ENCODE peak calls at places on chromosome 3, in five cellular contexts. One of them, this sample, is unnamed.

GRCh38 chr3:32334675-32335074 is 57.0 kb upstream of the CMTM7 start:
- DNase-seq in AG09309: no peak
- DNase-seq in T-helper 17 cell: no peak
- DNase-seq in coronary artery: no peak
- DNase-seq in pulmonary artery endothelial cell: no peak
- DNase-seq in this sample: no peak

GRCh38 chr3:59908280-59908679 is 858.5 kb upstream of the CFAP20DC start:
- DNase-seq in AG09309: no peak
- DNase-seq in T-helper 17 cell: no peak
- DNase-seq in coronary artery: no peak
- DNase-seq in pulmonary artery endothelial cell: no peak
- DNase-seq in this sample: no peak

GRCh38 chr3:177201707-177202397 is 4.6 kb upstream of the TBL1XR1 start:
- DNase-seq in AG09309: peak
- DNase-seq in T-helper 17 cell: no peak
- DNase-seq in coronary artery: no peak
- DNase-seq in pulmonary artery endothelial cell: no peak
- DNase-seq in this sample: no peak

GRCh38 chr3:4977001-4977888 is 2.0 kb upstream of the BHLHE40 start:
- DNase-seq in AG09309: no peak
- DNase-seq in T-helper 17 cell: no peak
- DNase-seq in coronary artery: peak
- DNase-seq in pulmonary artery endothelial cell: peak
- DNase-seq in this sample: no peak

GRCh38 chr3:152040319-152040718 is 166.9 kb downstream of the SUCNR1 start:
- DNase-seq in AG09309: no peak
- DNase-seq in T-helper 17 cell: no peak
- DNase-seq in coronary artery: no peak
- DNase-seq in pulmonary artery endothelial cell: no peak
- DNase-seq in this sample: no peak

GRCh38 chr3:135125171-135125801 is 330.2 kb downstream of the EPHB1 start:
- DNase-seq in AG09309: no peak
- DNase-seq in T-helper 17 cell: no peak
- DNase-seq in coronary artery: no peak
- DNase-seq in pulmonary artery endothelial cell: no peak
- DNase-seq in this sample: no peak

GRCh38 chr3:47294392-47294791 is 11.6 kb downstream of the KLHL18 start:
- DNase-seq in AG09309: no peak
- DNase-seq in T-helper 17 cell: no peak
- DNase-seq in coronary artery: no peak
- DNase-seq in pulmonary artery endothelial cell: no peak
- DNase-seq in this sample: no peak

GRCh38 chr3:196883361-196883760 is 15.6 kb downstream of the SENP5 start:
- DNase-seq in AG09309: no peak
- DNase-seq in T-helper 17 cell: no peak
- DNase-seq in coronary artery: no peak
- DNase-seq in pulmonary artery endothelial cell: no peak
- DNase-seq in this sample: no peak

GRCh38 chr3:4533489-4534443 is 40.6 kb downstream of the ITPR1 start:
- DNase-seq in AG09309: no peak
- DNase-seq in T-helper 17 cell: no peak
- DNase-seq in coronary artery: peak
- DNase-seq in pulmonary artery endothelial cell: peak
- DNase-seq in this sample: no peak

This sample was measured in osteocyte.